ENCODE peak calls at places on chromosome 22, in four cellular contexts. J, I, H and U are unnamed samples.
A peak's percentile ranks its signal among the peaks of the same experiment; 100 is the strongest.

GRCh38 chr22:24510694-24511625 is 15.8 kb downstream of the UPB1 start:
- DNase-seq in J (no peak), I (peak; percentile 45), H (no peak), U (peak; percentile 88)

GRCh38 chr22:49936018-49936972 is 17.9 kb downstream of the CRELD2 start:
- DNase-seq in J (peak; percentile 10), I (peak; percentile 85), H (peak; percentile 90), U (peak; percentile 89)

GRCh38 chr22:49752598-49753091 is 75.0 kb downstream of the BRD1 start:
- DNase-seq in J (no peak), I (no peak), H (no peak), U (no peak)

GRCh38 chr22:24427500-24428164 is at the start of gene ADORA2A:
- DNase-seq in J (no peak), I (no peak), H (peak; percentile 52), U (peak; percentile 66)

GRCh38 chr22:21657361-21658118 is 8.3 kb upstream of the PPIL2 start:
- DNase-seq in J (no peak), I (peak; percentile 90), H (no peak), U (peak; percentile 74)

GRCh38 chr22:29473001-29473400 is 7.0 kb upstream of the NEFH start:
- DNase-seq in J (no peak), I (no peak), H (no peak), U (no peak)

GRCh38 chr22:17883356-17883755 is 109.1 kb upstream of the BID start:
- DNase-seq in J (no peak), I (no peak), H (no peak), U (no peak)

GRCh38 chr22:19959043-19959586 is 17.5 kb upstream of the TXNRD2 start:
- DNase-seq in J (no peak), I (peak; percentile 86), H (no peak), U (peak; percentile 96)

GRCh38 chr22:32876516-32876915 is 75.0 kb downstream of the TIMP3 start:
- DNase-seq in J (no peak), I (no peak), H (no peak), U (no peak)

GRCh38 chr22:22753526-22754267 is 109.3 kb downstream of the GGTLC2 start:
- DNase-seq in J (no peak), I (peak; percentile 70), H (peak; percentile 52), U (peak; percentile 67)

GRCh38 chr22:42313804-42314581 is 43.5 kb upstream of the TCF20 start:
- DNase-seq in J (no peak), I (peak; percentile 81), H (no peak), U (peak; percentile 70)

GRCh38 chr22:46063861-46064235 is 86.5 kb upstream of the PPARA start:
- DNase-seq in J (no peak), I (peak; percentile 73), H (no peak), U (peak; percentile 45)

GRCh38 chr22:26663374-26663923 is 6.1 kb downstream of the MIAT start:
- DNase-seq in J (no peak), I (no peak), H (no peak), U (no peak)

GRCh38 chr22:41512421-41513194 is 31.7 kb downstream of the POLR3H start:
- DNase-seq in J (no peak), I (no peak), H (no peak), U (peak; percentile 72)

GRCh38 chr22:44096736-44097135 is 72.6 kb downstream of the PARVB start:
- DNase-seq in J (no peak), I (no peak), H (no peak), U (no peak)

GRCh38 chr22:44427506-44428470 is 70.2 kb downstream of the RTL6 start:
- DNase-seq in J (no peak), I (no peak), H (no peak), U (no peak)

GRCh38 chr22:20023214-20023613 is 2.3 kb downstream of the TANGO2 start:
- DNase-seq in J (no peak), I (no peak), H (no peak), U (no peak)

GRCh38 chr22:49155039-49155808 is 672.4 kb downstream of the BRD1 start:
- DNase-seq in J (no peak), I (no peak), H (no peak), U (no peak)

GRCh38 chr22:23315341-23315917 is 135.1 kb downstream of the BCR start:
- DNase-seq in J (peak; percentile 22), I (peak; percentile 76), H (no peak), U (peak; percentile 72)

GRCh38 chr22:31574015-31574670 is 77.8 kb downstream of the SFI1 start:
- DNase-seq in J (no peak), I (no peak), H (no peak), U (no peak)

GRCh38 chr22:42990131-42990838 is 24.7 kb downstream of the PACSIN2 start:
- DNase-seq in J (no peak), I (peak; percentile 61), H (no peak), U (no peak)

GRCh38 chr22:27262371-27262770 is 539.2 kb downstream of the MN1 start:
- DNase-seq in J (no peak), I (no peak), H (no peak), U (no peak)

GRCh38 chr22:24845036-24845918 is 39.3 kb downstream of the SGSM1 start:
- DNase-seq in J (no peak), I (no peak), H (no peak), U (no peak)

GRCh38 chr22:42925598-42925997 is 68.5 kb upstream of the ARFGAP3 start:
- DNase-seq in J (no peak), I (no peak), H (no peak), U (no peak)

GRCh38 chr22:34414467-34415440 is 494.5 kb upstream of the LARGE1 start:
- DNase-seq in J (no peak), I (peak; percentile 48), H (no peak), U (peak; percentile 55)